ENCODE peak calls at places on chromosome 7, in seven cellular contexts. D, J, A, C, X, I and R are unnamed samples.

GRCh38 chr7:19119372-19119771 is 1.9 kb upstream of the TWIST1 start:
- DNase-seq in I (no peak), C (no peak), D (no peak), A (no peak), J (no peak), X (no peak), R (no peak)

GRCh38 chr7:151010002-151010306 is 14.3 kb downstream of the ATG9B start:
- DNase-seq in D (no peak), J (no peak), A (no peak), X (no peak), C (no peak), I (no peak), R (no peak)

GRCh38 chr7:48337012-48337621 is 165.9 kb downstream of the ABCA13 start:
- DNase-seq in I (peak), X (no peak), J (no peak), D (no peak), A (no peak), C (no peak), R (peak)

GRCh38 chr7:17041324-17041723 is 159.5 kb upstream of the AGR3 start:
- DNase-seq in X (no peak), I (peak), D (no peak), A (peak), C (peak), J (no peak), R (no peak)

GRCh38 chr7:155412416-155413253 is 45.3 kb upstream of the EN2 start:
- DNase-seq in X (peak), A (peak), J (peak), C (no peak), D (peak), I (peak), R (peak)

GRCh38 chr7:121329460-121330052 is 756 bp downstream of the WNT16 start:
- DNase-seq in A (no peak), D (peak), C (no peak), X (no peak), I (peak), J (peak), R (no peak)

GRCh38 chr7:471866-472639 is 47.6 kb downstream of the PDGFA start:
- DNase-seq in C (no peak), A (peak), D (peak), J (no peak), I (peak), X (peak), R (peak)

GRCh38 chr7:2923886-2924574 is 79.9 kb upstream of the GNA12 start:
- DNase-seq in X (no peak), J (no peak), C (no peak), A (no peak), D (no peak), I (no peak), R (no peak)

GRCh38 chr7:111744501-111745155 is 182.3 kb upstream of the IMMP2L start:
- DNase-seq in X (no peak), A (no peak), C (peak), I (peak), D (no peak), J (no peak), R (no peak)

GRCh38 chr7:70894799-70895198 is 237.1 kb upstream of the GALNT17 start:
- DNase-seq in J (no peak), X (no peak), A (no peak), C (no peak), D (no peak), I (no peak), R (no peak)